ENCODE peak calls at places on chromosomes 6 and 20, in eight cellular contexts. S is brain microvascular endothelial cell; E is PC-3; P is mammary epithelial cell; A is dorsolateral prefrontal cortex; N is cardiac muscle cell; H is SK-N-SH; C is CD8-positive, alpha-beta T cell. Q is an unnamed sample.

GRCh38 chr20:58174708-58175287 is 53.7 kb downstream of the ANKRD60 start:
- DNase-seq in S (no peak), E (no peak), P (no peak), A (no peak), N (no peak), H (peak), C (no peak), Q (no peak)

GRCh38 chr6:46771556-46771955 is 21.6 kb upstream of the MEP1A start:
- DNase-seq in S (no peak), E (no peak), P (no peak), A (no peak), N (no peak), H (no peak), C (no peak), Q (no peak)

GRCh38 chr6:44820366-44821158 is 433.1 kb downstream of the CDC5L start:
- DNase-seq in S (no peak), E (peak), P (peak), A (no peak), N (no peak), H (no peak), C (no peak), Q (no peak)

GRCh38 chr6:80502871-80503270 is 396.4 kb downstream of the BCKDHB start:
- DNase-seq in S (no peak), E (no peak), P (no peak), A (no peak), N (no peak), H (no peak), C (no peak), Q (no peak)

GRCh38 chr6:113588646-113589045 is 268.5 kb upstream of the MARCKS start:
- DNase-seq in S (no peak), E (no peak), P (no peak), A (no peak), N (no peak), H (no peak), C (no peak), Q (no peak)

GRCh38 chr6:5992551-5993225 is 14.0 kb downstream of the NRN1 start:
- DNase-seq in S (no peak), E (no peak), P (no peak), A (no peak), N (no peak), H (no peak), C (no peak), Q (no peak)

GRCh38 chr6:147782302-147782701 is 273.8 kb downstream of the SAMD5 start:
- DNase-seq in S (peak), E (peak), P (no peak), A (no peak), N (peak), H (no peak), C (no peak), Q (peak)

GRCh38 chr6:26336355-26337198 is 28.4 kb upstream of the BTN3A2 start:
- DNase-seq in S (no peak), E (peak), P (peak), A (no peak), N (peak), H (no peak), C (no peak), Q (no peak)

GRCh38 chr20:3765171-3765887 is 2.2 kb downstream of the ADISSP start:
- DNase-seq in S (no peak), E (no peak), P (no peak), A (no peak), N (no peak), H (no peak), C (no peak), Q (no peak)

GRCh38 chr20:33092361-33092760 is 12.9 kb downstream of the BPIFB4 start:
- DNase-seq in S (no peak), E (no peak), P (no peak), A (no peak), N (no peak), H (no peak), C (no peak), Q (no peak)

GRCh38 chr6:112475083-112475482 is 128.0 kb downstream of the RFPL4B start:
- DNase-seq in S (peak), E (no peak), P (peak), A (no peak), N (peak), H (no peak), C (no peak), Q (no peak)

GRCh38 chr20:58069207-58069606 is 159.2 kb downstream of the ANKRD60 start:
- DNase-seq in S (no peak), E (no peak), P (no peak), A (no peak), N (no peak), H (no peak), C (no peak), Q (no peak)

GRCh38 chr6:135256866-135257265 is 75.8 kb downstream of the MYB start:
- DNase-seq in S (no peak), E (no peak), P (no peak), A (no peak), N (no peak), H (no peak), C (no peak), Q (no peak)

GRCh38 chr6:35081426-35081851 is 59.7 kb downstream of the TCP11 start:
- DNase-seq in S (peak), E (no peak), P (peak), A (peak), N (no peak), H (no peak), C (no peak), Q (no peak)

GRCh38 chr6:43993881-43994523 is 133.2 kb downstream of the MRPL14 start:
- DNase-seq in S (no peak), E (peak), P (no peak), A (no peak), N (no peak), H (no peak), C (no peak), Q (no peak)

GRCh38 chr20:61042501-61043385 is 209.3 kb upstream of the CDH4 start:
- DNase-seq in S (no peak), E (no peak), P (peak), A (no peak), N (no peak), H (no peak), C (no peak), Q (no peak)

GRCh38 chr6:8054276-8054675 is 9.9 kb downstream of the BLOC1S5 start:
- DNase-seq in S (no peak), E (no peak), P (no peak), A (no peak), N (peak), H (no peak), C (no peak), Q (no peak)

DNA sequence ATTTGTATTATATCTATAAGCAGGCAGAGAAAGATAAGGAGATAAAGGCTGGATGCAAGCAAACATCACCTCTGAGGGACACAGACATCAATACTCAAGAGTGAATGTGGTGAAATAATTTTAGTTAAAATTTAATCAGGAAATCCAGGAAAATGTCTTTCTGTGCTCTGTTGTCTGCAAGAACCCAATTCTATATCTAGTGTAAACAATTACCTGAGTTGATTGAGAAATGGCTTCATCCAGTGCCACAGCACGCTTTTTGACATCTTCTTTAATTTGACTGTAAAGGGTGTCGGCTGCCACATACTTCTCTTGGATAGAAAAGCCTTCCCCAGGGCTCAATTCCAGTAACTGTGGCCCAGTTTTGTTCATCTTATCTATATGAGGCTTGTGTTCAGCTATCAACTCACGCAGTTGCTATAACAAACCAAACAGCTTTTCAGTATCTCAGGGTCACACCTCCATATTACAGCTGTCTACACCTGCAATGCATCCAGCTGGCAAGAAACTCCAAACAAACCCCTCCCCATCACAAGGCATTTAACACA is 131.6 kb downstream of the DST start:
- DNase-seq in S (no peak), E (no peak), P (no peak), A (no peak), N (peak), H (no peak), C (no peak), Q (no peak)
- H3K4me3 ChIP-seq in S (no peak), E (no peak), P (no peak), A (no peak), N (no peak), H (no peak), C (no peak), Q (no peak)

GRCh38 chr20:43564455-43564854 is 5.6 kb downstream of the SGK2 start:
- DNase-seq in S (no peak), E (no peak), P (no peak), A (no peak), N (no peak), H (no peak), C (no peak), Q (no peak)

GRCh38 chr20:43564993-43565757 is 6.3 kb downstream of the SGK2 start:
- DNase-seq in S (no peak), E (no peak), P (no peak), A (peak), N (no peak), H (no peak), C (no peak), Q (no peak)

GRCh38 chr20:43565758-43566104 is 6.9 kb downstream of the SGK2 start:
- DNase-seq in S (no peak), E (no peak), P (no peak), A (peak), N (no peak), H (no peak), C (no peak), Q (no peak)

GRCh38 chr20:43563991-43564390 is 5.2 kb downstream of the SGK2 start:
- DNase-seq in S (no peak), E (no peak), P (no peak), A (no peak), N (no peak), H (no peak), C (no peak), Q (no peak)

DNA sequence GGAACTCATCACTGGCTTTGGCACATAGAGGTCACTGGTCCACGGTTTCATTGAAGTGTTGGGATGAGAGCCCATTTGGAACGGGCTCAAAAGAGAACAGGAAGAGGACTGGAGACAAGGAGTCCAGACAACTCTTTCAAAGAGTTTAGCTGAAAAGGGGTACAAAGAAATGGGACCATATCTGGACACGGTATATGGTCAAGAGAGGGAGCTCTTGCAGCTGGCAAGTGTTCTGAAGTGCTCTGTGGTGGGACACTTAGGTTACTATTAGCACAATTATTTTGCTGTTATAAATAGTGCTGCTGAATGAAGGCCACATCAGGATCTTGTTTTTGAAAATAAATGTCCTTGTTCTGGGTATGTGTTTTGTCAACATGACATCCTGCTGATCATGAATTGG is 4.6 kb downstream of the SGK2 start:
- DNase-seq in S (no peak), E (no peak), P (no peak), A (no peak), N (peak), H (no peak), C (no peak), Q (no peak)
- TF ChIP-seq CTCF in S (peak), E (peak), P (no peak), A (peak), N (peak), H (no peak), C (no peak), Q (no peak)

GRCh38 chr6:155676346-155676745 is 220.7 kb upstream of the NOX3 start:
- DNase-seq in S (no peak), E (no peak), P (no peak), A (no peak), N (no peak), H (no peak), C (no peak), Q (no peak)

DNA sequence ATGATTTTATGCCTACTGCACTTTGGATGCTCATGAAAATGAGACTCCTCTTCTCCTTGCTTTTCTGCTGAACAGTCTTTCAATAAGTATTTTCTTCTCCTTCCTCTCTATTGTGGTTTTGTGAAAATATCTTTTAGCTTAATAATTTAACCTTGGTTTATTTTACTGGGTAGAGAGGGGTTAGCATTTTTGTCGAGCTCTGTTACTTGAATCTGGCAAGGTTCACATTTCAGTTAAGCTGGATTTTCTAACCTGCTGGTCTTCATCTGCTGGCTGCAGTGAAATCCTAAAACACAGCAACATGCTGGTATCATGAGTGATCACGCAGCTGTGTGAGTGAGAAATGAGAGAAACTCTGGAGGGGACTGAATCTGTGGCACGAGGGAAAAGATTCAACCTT is 222.7 kb upstream of the NOX3 start:
- DNase-seq in S (no peak), E (no peak), P (no peak), A (no peak), N (no peak), H (no peak), C (no peak), Q (no peak)
- H3K4me3 ChIP-seq in S (no peak), E (no peak), P (no peak), A (no peak), N (no peak), H (no peak), C (no peak), Q (no peak)

DNA sequence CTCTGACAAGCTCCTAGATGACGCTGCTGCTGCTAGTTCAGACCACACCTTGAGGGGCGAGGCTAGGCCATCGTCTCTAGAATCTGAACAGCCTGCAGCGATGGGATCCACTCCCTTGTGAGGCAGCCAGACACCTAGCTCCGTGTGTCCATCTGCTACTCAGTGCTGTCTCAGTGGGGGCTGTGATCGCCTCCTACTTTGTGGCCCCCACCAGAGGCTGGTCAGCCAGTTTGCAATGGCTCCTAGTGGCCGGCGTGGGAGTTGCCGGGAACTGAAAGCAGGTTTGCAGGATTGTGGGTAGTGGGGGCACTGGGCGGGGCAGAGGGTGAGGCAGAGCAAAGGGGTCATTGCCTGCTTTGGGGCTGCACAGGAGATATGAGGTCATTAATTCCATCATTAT is 2.8 kb downstream of the CCN5 start:
- DNase-seq in S (no peak), E (no peak), P (no peak), A (no peak), N (no peak), H (peak), C (no peak), Q (no peak)
- TF ChIP-seq CTCF in S (peak), E (peak), P (no peak), A (peak), N (peak), H (peak), C (no peak), Q (peak)

DNA sequence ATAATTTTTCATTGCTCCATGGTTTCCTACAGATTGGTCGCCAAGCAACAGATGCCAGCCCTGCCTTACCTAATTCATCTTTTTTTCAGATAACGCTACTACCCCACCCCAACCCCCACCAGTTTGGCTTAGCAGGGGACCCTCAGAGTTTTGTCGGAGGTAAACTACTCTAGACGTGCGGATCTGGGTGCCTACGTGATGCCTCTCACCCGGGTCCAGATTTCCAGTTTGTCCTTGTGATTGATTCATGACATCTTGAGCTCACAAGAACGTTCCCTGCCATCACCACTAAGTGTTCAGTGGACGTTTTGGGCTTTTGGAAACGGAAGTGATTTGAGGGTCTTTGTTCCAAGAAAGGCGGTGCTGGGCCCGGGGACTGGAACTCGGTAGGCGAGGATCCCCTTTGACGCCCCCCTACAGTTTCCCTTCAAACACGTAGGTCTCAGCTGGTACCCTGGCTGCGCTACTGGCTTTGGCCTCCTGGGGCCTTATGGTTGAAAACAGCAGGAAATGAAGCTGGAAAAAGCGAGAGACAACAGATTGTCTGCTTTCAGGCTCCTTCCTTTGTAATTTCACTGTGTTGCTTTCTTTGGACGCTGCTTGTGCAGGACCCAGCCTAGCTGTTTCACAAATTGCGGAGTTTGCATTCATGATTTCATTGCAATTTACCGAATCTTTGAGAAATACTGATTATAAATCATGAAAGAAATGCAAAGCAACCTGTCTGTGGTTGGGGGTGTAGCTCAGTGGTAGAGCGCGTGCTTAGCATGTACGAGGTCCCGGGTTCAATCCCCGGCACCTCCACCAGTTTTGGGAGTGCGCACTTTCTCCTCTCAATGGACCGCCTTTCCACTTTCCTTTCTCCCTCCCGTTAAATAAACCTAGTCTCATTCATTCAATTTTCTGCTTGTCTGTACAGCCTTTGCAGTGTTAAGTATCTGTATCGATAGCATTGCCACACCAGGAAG is 81.0 kb downstream of the GPX5 start:
- DNase-seq in S (peak), E (peak), P (peak), A (peak), N (peak), H (peak), C (no peak), Q (peak)
- H3K4me3 ChIP-seq in S (peak), E (peak), P (peak), A (peak), N (peak), H (peak), C (peak), Q (peak)

DNA sequence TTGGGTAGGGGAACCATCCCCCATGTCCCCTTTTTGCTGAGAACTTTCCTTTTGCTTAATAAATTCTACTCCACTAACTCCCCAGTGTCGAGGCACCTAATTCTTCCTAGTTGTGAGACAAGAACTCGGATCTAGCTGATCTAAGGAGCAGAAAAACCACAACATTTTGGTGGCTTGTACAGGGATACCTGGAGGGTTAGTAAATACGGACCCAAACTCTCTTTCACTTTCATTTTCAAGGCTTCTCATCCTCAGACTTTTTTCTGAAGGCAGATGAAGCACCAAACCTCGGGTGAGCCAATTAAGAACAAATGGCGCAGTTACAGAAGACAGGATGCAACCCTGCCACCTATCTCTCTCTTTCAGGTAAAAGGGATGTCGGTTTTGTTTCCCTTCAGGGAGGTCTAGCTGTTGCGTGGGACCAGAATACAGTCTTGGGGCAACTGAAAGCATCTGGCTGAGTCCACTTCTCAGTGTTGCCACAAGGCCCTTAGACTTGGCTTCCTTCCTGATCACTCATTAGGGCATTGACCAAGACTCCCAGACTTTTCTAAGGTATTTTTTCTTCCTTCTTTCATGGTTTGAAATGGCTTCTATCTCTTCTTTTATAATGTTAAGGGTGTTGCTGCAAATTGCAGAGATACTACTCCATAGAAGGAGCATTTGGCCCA is 11.1 kb upstream of the HTR1B start:
- DNase-seq in S (no peak), E (no peak), P (no peak), A (no peak), N (no peak), H (no peak), C (no peak), Q (no peak)
- TF ChIP-seq CTCF in S (no peak), E (no peak), P (no peak), A (no peak), N (no peak), H (no peak), C (no peak), Q (no peak)

GRCh38 chr6:2855061-2855519 is 13.4 kb upstream of the SERPINB1 start:
- DNase-seq in S (peak), E (no peak), P (no peak), A (no peak), N (peak), H (no peak), C (no peak), Q (no peak)

GRCh38 chr6:2852921-2853322 is 11.3 kb upstream of the SERPINB1 start:
- DNase-seq in S (no peak), E (no peak), P (no peak), A (no peak), N (no peak), H (no peak), C (no peak), Q (no peak)

GRCh38 chr6:2852514-2852855 is 10.8 kb upstream of the SERPINB1 start:
- DNase-seq in S (no peak), E (no peak), P (no peak), A (no peak), N (no peak), H (no peak), C (no peak), Q (no peak)

GRCh38 chr6:2854394-2854982 is 12.8 kb upstream of the SERPINB1 start:
- DNase-seq in S (peak), E (no peak), P (no peak), A (no peak), N (peak), H (no peak), C (no peak), Q (no peak)

DNA sequence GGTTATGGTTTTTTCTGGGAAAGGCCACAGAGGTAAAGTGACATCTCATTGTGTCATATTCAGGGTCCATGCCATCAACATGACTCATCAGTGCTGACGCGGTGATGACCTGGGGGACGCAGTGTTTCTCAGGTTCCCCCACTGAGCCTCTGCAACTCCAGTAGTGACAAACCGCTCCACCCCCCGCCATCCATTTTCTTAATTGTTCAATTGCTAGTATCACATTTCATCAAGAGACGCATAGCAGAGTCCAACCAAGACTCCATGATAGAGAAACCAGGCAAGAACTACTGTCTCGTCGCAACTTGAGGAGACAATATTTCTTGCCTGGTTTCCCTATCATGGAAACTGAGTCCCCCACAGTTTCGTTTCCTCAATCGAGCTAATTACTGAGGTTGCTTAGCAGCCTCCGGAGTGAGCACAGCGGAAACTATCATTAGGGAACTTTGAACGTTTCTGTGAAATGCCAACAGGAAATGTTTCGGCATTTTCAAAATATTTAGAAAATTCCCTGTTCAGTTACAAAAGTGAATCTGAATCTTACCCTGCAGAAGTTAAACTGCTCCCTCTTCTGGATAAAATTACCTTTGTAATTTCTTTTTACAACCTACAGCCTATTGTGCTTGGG is 12.2 kb upstream of the SERPINB1 start:
- DNase-seq in S (peak), E (peak), P (peak), A (no peak), N (peak), H (no peak), C (no peak), Q (no peak)
- H3K4me3 ChIP-seq in S (peak), E (peak), P (peak), A (no peak), N (no peak), H (no peak), C (peak), Q (peak)